ENCODE peak calls at places on chromosomes 7 and 10, in six cellular contexts. M is GM12865; R is NCI-H2081; K is SJSA1; H is CD8-positive, alpha-beta T cell; L is SK-N-DZ. F is an unnamed sample.

GRCh38 chr10:3409928-3410327 is 237.3 kb upstream of the PITRM1 start:
- DNase-seq in M (no peak), R (no peak), K (no peak), H (no peak), L (no peak), F (no peak)

GRCh38 chr7:151392426-151392825 is 17.4 kb downstream of the WDR86 start:
- DNase-seq in M (no peak), R (no peak), K (no peak), H (no peak), L (no peak), F (no peak)

GRCh38 chr10:88318803-88319202 is 264.3 kb downstream of the RNLS start:
- DNase-seq in M (peak), R (no peak), K (no peak), H (no peak), L (no peak), F (no peak)

GRCh38 chr10:43627942-43628341 is 20.7 kb downstream of the ZNF32 start:
- DNase-seq in M (no peak), R (no peak), K (no peak), H (no peak), L (no peak), F (no peak)

GRCh38 chr7:157235357-157236018 is 96.8 kb downstream of the UBE3C start:
- DNase-seq in M (no peak), R (no peak), K (no peak), H (no peak), L (no peak), F (no peak)

GRCh38 chr7:71612011-71612410 is 480.1 kb downstream of the GALNT17 start:
- DNase-seq in M (no peak), R (no peak), K (no peak), H (no peak), L (no peak), F (no peak)

GRCh38 chr10:66842867-66843266 is 83.0 kb upstream of the LRRTM3 start:
- DNase-seq in M (no peak), R (no peak), K (no peak), H (no peak), L (no peak), F (no peak)

GRCh38 chr10:132916421-132916841 is 25.9 kb downstream of the CFAP46 start:
- DNase-seq in M (no peak), R (no peak), K (no peak), H (no peak), L (no peak), F (no peak)

GRCh38 chr7:55326079-55326847 is 38.9 kb upstream of the LANCL2 start:
- DNase-seq in M (no peak), R (no peak), K (no peak), H (no peak), L (no peak), F (no peak)